ENCODE peak calls at places on chromosomes 2 and 18, in six cellular contexts. N, Q, X, R, U and Y are unnamed samples.

GRCh38 chr18:25144835-25145234 is 207.1 kb downstream of the ZNF521 start:
- DNase-seq in U (peak), N (peak), R (no peak), Q (no peak), X (no peak), Y (no peak)

GRCh38 chr2:234164499-234165409 is 114.3 kb downstream of the SPP2 start:
- DNase-seq in U (no peak), R (no peak), Q (no peak), N (peak), X (peak), Y (no peak)

GRCh38 chr2:19021100-19021476 is 337.3 kb downstream of the OSR1 start:
- DNase-seq in N (no peak), U (peak), R (no peak), Q (peak), X (no peak), Y (no peak)

GRCh38 chr2:96828436-96828835 is 12.4 kb downstream of the CNNM3 start:
- DNase-seq in R (no peak), X (no peak), N (no peak), U (no peak), Q (no peak), Y (no peak)

GRCh38 chr18:69580107-69580506 is 179.4 kb downstream of the DOK6 start:
- DNase-seq in N (no peak), R (no peak), Q (no peak), X (peak), U (peak), Y (peak)

GRCh38 chr2:170895023-170895759 is 33.9 kb upstream of the GORASP2 start:
- DNase-seq in X (no peak), N (no peak), U (no peak), Q (no peak), R (no peak), Y (no peak)

GRCh38 chr2:601387-601698 is 75.9 kb downstream of the TMEM18 start:
- DNase-seq in N (no peak), X (no peak), R (no peak), U (no peak), Q (no peak), Y (no peak)

GRCh38 chr18:79962835-79963657 is 1.4 kb upstream of the HSBP1L1 start:
- DNase-seq in X (peak), U (no peak), Q (no peak), R (no peak), N (no peak), Y (peak)

GRCh38 chr2:24708537-24709152 is 84.5 kb downstream of the PTRHD1 start:
- DNase-seq in Q (no peak), X (no peak), N (peak), R (no peak), U (no peak), Y (no peak)

GRCh38 chr2:238921681-238922319 is 73.9 kb downstream of the TWIST2 start:
- DNase-seq in R (no peak), Q (no peak), N (no peak), U (no peak), X (no peak), Y (no peak)

GRCh38 chr2:182920089-182920488 is 53.7 kb upstream of the FRZB start:
- DNase-seq in X (no peak), Q (no peak), N (no peak), R (no peak), U (no peak), Y (no peak)

GRCh38 chr2:120108749-120109148 is 95.9 kb downstream of the EPB41L5 start:
- DNase-seq in X (no peak), R (no peak), Q (no peak), N (peak), U (no peak), Y (no peak)

GRCh38 chr18:70398076-70398475 is 109.2 kb downstream of the SOCS6 start:
- DNase-seq in R (no peak), Q (no peak), N (no peak), X (no peak), U (no peak), Y (no peak)

GRCh38 chr2:225999692-226000091 is 600.2 kb downstream of the NYAP2 start:
- DNase-seq in Q (no peak), X (no peak), N (no peak), U (no peak), R (no peak), Y (no peak)

GRCh38 chr2:99867690-99868089 is 274.7 kb downstream of the AFF3 start:
- DNase-seq in U (no peak), N (peak), X (no peak), Q (no peak), R (no peak), Y (peak)

GRCh38 chr2:228689049-228689448 is 507.6 kb upstream of the SPHKAP start:
- DNase-seq in Q (no peak), N (no peak), U (no peak), X (no peak), R (no peak), Y (peak)

GRCh38 chr2:28054916-28055315 is 164.4 kb downstream of the BABAM2 start:
- DNase-seq in R (no peak), N (peak), X (no peak), Q (no peak), U (no peak), Y (no peak)

GRCh38 chr2:236616031-236616430 is 46.4 kb downstream of the ACKR3 start:
- DNase-seq in X (no peak), Q (no peak), R (no peak), U (no peak), N (no peak), Y (no peak)

GRCh38 chr2:68185541-68186164 is 28.0 kb downstream of the PNO1 start:
- DNase-seq in R (peak), U (peak), Q (peak), X (peak), N (peak), Y (peak)

GRCh38 chr2:236964291-236964690 is 121.4 kb upstream of the COPS8 start:
- DNase-seq in N (no peak), R (no peak), Q (no peak), U (no peak), X (no peak), Y (no peak)

GRCh38 chr2:171794918-171795317 is 99.1 kb downstream of the SLC25A12 start:
- DNase-seq in R (no peak), Q (no peak), X (no peak), N (no peak), U (no peak), Y (no peak)

GRCh38 chr2:96625571-96626552 is 12.2 kb downstream of the KANSL3 start:
- DNase-seq in R (no peak), X (no peak), U (no peak), N (peak), Q (no peak), Y (no peak)

GRCh38 chr2:227406177-227407031 is 18.7 kb upstream of the SCYGR1 start:
- DNase-seq in R (peak), Q (peak), N (peak), U (peak), X (no peak), Y (peak)

GRCh38 chr2:181157326-181157725 is 176.9 kb downstream of the UBE2E3 start:
- DNase-seq in X (no peak), Q (no peak), N (no peak), R (no peak), U (no peak), Y (no peak)

GRCh38 chr2:232348936-232349335 is 29.6 kb upstream of the ALPP start:
- DNase-seq in X (no peak), U (no peak), Q (no peak), N (no peak), R (no peak), Y (peak)

GRCh38 chr2:98084869-98085238 is 2.1 kb upstream of the VWA3B start:
- DNase-seq in N (no peak), X (no peak), R (no peak), U (peak), Q (no peak), Y (no peak)

GRCh38 chr2:98085649-98086048 is 1.3 kb upstream of the VWA3B start:
- DNase-seq in R (no peak), N (no peak), Q (no peak), U (no peak), X (no peak), Y (no peak)

GRCh38 chr2:98088261-98088660 is 1.3 kb downstream of the VWA3B start:
- DNase-seq in N (no peak), Q (no peak), U (no peak), R (no peak), X (no peak), Y (peak)

GRCh38 chr2:98087447-98088065 is 589 bp downstream of the VWA3B start:
- DNase-seq in X (no peak), R (no peak), Q (no peak), U (no peak), N (no peak), Y (no peak)

GRCh38 chr2:98086491-98087446 is at the start of gene VWA3B:
- DNase-seq in Q (peak), R (peak), U (no peak), X (no peak), N (no peak), Y (peak)
- TF ChIP-seq MYC in Q (no peak), R (no peak), U (no peak), X (no peak), N (no peak), Y (no peak)

GRCh38 chr2:70965506-70965905 is 12.9 kb upstream of the ANKRD53 start:
- DNase-seq in X (no peak), Q (no peak), N (no peak), U (no peak), R (no peak), Y (no peak)
- H3K4me3 ChIP-seq in X (peak), Q (peak), N (no peak), U (no peak), R (no peak), Y (peak)

GRCh38 chr18:74171910-74172606 is 23.7 kb downstream of the TIMM21 start:
- DNase-seq in N (no peak), U (no peak), R (no peak), Q (no peak), X (no peak), Y (peak)
- TF ChIP-seq POLR2A in N (no peak), U (no peak), R (no peak), Q (no peak), X (no peak), Y (no peak)

DNA sequence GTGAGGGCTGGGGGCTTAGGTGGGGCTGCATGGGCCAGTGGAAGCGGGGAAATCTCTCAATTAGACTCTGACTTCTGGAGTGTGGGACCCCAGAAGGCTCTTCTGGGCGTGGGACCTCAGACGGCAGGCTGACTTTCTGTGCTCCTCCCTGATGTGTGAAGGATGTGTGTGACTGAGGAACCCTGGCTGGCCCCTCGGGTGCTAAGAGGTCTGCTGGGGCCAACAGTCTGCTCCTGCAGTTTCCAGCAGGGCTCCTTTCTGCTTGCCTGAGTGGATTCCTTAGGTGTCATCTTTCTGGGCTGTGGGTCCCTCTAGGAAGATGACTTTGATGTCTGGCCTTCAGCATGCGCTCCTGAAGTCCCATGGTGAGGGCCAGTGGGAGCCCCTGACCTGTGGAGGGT is 167.5 kb downstream of the DYSF start:
- DNase-seq in X (no peak), Q (no peak), N (no peak), R (no peak), U (no peak), Y (no peak)
- TF ChIP-seq MYC in X (no peak), Q (no peak), N (no peak), R (no peak), U (no peak), Y (no peak)

GRCh38 chr2:199471443-199472057 is 13.8 kb upstream of the SATB2 start:
- DNase-seq in R (peak), N (peak), U (peak), X (no peak), Q (no peak), Y (peak)
- H3K4me3 ChIP-seq in R (peak), N (no peak), U (no peak), X (no peak), Q (peak), Y (peak)

DNA sequence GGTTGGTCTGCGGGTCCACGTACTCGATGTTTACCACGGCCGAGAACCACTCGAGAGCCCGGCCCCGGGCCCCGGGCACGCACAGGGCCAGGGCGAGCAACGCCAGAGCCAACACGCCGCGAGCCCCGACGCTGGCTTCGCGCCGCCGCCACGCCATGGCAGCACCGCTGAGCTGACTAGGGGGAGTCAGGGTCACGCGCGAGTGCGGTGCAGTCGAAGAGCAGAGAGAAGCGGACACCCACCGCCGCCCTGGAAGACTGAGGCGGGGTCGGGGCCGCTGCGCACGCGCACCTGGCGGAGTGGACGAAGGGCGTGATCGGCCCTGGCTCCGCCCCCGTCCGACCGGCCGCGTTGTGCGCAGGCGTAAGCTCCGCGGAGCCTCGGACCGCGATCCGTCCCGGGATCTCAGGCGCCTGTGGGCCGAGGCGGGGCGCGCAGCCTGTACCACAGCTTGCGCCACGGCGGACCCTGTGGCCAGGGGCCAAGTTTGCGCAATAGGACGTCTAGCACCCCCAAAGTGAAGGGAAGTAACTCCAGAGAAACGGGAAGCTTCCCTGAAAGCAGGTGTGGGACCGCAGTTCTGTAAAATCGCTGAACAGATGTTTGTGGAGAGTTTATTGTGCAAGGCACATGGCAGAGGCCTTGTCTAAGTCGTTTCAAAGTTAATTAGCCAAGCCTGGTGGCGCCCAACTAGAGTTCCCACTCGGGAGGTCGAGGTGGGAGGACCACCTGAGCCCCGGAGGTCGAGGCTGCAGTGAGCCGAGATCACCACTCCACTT is at the start of gene RNF149:
- DNase-seq in R (peak), X (peak), N (peak), U (peak), Q (peak), Y (peak)
- TF ChIP-seq POLR2A in R (peak), X (peak), N (peak), U (peak), Q (peak), Y (peak)

GRCh38 chr18:21955757-21956652 is 213.4 kb upstream of the GATA6 start:
- DNase-seq in Q (peak), N (peak), R (peak), U (peak), X (peak), Y (peak)

GRCh38 chr18:21958256-21958655 is 211.1 kb upstream of the GATA6 start:
- DNase-seq in X (no peak), Q (no peak), R (no peak), U (peak), N (no peak), Y (no peak)

GRCh38 chr18:21960189-21960588 is 209.2 kb upstream of the GATA6 start:
- DNase-seq in X (no peak), N (no peak), U (no peak), R (no peak), Q (no peak), Y (no peak)

DNA sequence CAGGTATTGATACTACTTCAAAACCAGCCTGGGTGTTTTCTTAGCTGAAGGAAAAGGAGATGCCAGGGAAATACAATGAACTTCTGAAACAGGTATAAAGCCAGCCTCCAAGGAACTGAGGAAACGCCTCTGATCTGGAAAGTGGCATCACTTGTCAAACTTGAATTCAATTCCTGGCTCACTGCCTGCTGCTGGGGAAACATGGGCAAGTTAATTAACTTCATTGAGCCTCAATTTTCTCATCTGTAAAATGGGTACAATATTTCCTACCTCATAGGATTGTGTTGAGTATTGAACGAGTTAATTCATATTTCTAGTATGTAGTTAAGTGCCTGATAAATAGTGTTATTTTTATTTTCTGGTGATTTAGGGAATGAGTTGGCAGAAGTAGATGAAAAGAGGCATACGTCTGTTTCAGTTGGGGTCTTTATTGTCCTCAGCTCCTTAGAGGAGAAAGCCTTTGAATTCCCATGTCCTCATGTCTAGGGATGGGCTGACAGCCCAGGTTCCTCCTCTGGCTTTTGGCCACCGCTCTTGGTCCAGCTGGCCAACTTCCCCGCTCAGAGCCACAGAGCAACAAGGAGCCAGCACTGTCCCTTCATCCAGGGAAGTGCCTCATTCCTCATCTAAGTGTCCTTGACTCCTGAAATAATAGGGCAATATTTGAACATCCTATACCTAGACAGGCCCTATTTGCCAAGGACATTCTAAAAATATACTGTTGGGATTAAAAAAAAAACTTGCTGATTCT is 210.5 kb upstream of the GATA6 start:
- DNase-seq in R (no peak), X (no peak), U (no peak), N (no peak), Q (no peak), Y (no peak)
- TF ChIP-seq MYC in R (no peak), X (no peak), U (no peak), N (no peak), Q (no peak), Y (no peak)